ENCODE peak calls at places on chromosomes 12 and 14, in six cellular contexts. U is SJSA1, T is activated B cell treated with CpG ODN at 0.5 μM for 24 hours, C is ACHN, R is epithelial cell of proximal tubule, G is Kasumi-1. L is an unnamed sample.

GRCh38 chr14:32635103-32635719 is 303.5 kb upstream of the NPAS3 start:
- DNase-seq in U (peak; percentile 30), T (no peak), C (peak; percentile 35), R (peak; percentile 41), G (no peak), L (no peak)

GRCh38 chr12:5066251-5066650 is 22.6 kb downstream of the KCNA5 start:
- DNase-seq in U (no peak), T (no peak), C (no peak), R (no peak), G (no peak), L (no peak)

GRCh38 chr14:60090864-60091519 is 731 bp upstream of the PCNX4 start:
- DNase-seq in U (no peak), T (no peak), C (peak; percentile 61), R (no peak), G (peak; percentile 50), L (peak; percentile 42)

GRCh38 chr14:101083564-101084435 is 180.3 kb upstream of the RTL1 start:
- DNase-seq in U (no peak), T (peak; percentile 8), C (no peak), R (no peak), G (peak; percentile 16), L (no peak)

GRCh38 chr14:67436006-67436866 is 24.3 kb upstream of the PLEK2 start:
- DNase-seq in U (no peak), T (no peak), C (no peak), R (no peak), G (no peak), L (no peak)

GRCh38 chr12:6345319-6346071 is 3.6 kb upstream of the TNFRSF1A start:
- DNase-seq in U (peak; percentile 71), T (no peak), C (peak; percentile 87), R (peak; percentile 90), G (no peak), L (peak; percentile 47)

GRCh38 chr12:120693848-120694247 is 6.9 kb downstream of the MLEC start:
- DNase-seq in U (no peak), T (no peak), C (no peak), R (no peak), G (no peak), L (no peak)

GRCh38 chr12:105076098-105076497 is 8.2 kb downstream of the ALDH1L2 start:
- DNase-seq in U (no peak), T (no peak), C (no peak), R (no peak), G (no peak), L (no peak)

GRCh38 chr14:103905861-103906456 is 22.3 kb upstream of the TDRD9 start:
- DNase-seq in U (no peak), T (no peak), C (no peak), R (no peak), G (no peak), L (no peak)

GRCh38 chr12:22935090-22935489 is 310.1 kb downstream of the ETNK1 start:
- DNase-seq in U (peak; percentile 39), T (no peak), C (no peak), R (no peak), G (no peak), L (no peak)

GRCh38 chr12:5612556-5613421 is 180.9 kb downstream of the NTF3 start:
- DNase-seq in U (no peak), T (no peak), C (no peak), R (no peak), G (no peak), L (no peak)